ENCODE peak calls at places on chromosomes 2 and 18, in ten cellular contexts. U is brain microvascular endothelial cell; I is tibial artery; R is glutamatergic neuron; C is pancreas; F is activated CD8-positive, alpha-beta T cell treated with anti-CD3 and anti-CD28 coated beads for 36 hours; Z is stomach; S is cardiac muscle cell; A is tibial nerve; N is BJ. H is an unnamed sample.

GRCh38 chr18:61600422-61600821 is 267.2 kb downstream of the CDH20 start:
- DNase-seq in U (no peak), I (no peak), R (no peak), C (no peak), F (no peak), Z (no peak), S (no peak), A (no peak), N (no peak), H (no peak)

GRCh38 chr2:9030882-9031645 is 27.6 kb upstream of the MBOAT2 start:
- DNase-seq in U (no peak), I (no peak), R (no peak), C (no peak), F (no peak), Z (no peak), S (no peak), A (no peak), N (no peak), H (no peak)

GRCh38 chr2:109083771-109084170 is 45.2 kb upstream of the SH3RF3 start:
- DNase-seq in U (no peak), I (no peak), R (no peak), C (no peak), F (no peak), Z (no peak), S (no peak), A (no peak), N (no peak), H (no peak)

GRCh38 chr18:78920436-78921138 is 59.0 kb upstream of the SALL3 start:
- DNase-seq in U (no peak), I (no peak), R (no peak), C (no peak), F (no peak), Z (no peak), S (no peak), A (no peak), N (no peak), H (no peak)

GRCh38 chr2:131104487-131105155 is 515 bp upstream of the PLEKHB2 start:
- DNase-seq in U (peak), I (peak), R (no peak), C (peak), F (peak), Z (peak), S (peak), A (peak), N (no peak), H (peak)

GRCh38 chr2:84989422-84989821 is 18.5 kb downstream of the KCMF1 start:
- DNase-seq in U (no peak), I (no peak), R (no peak), C (no peak), F (no peak), Z (no peak), S (no peak), A (no peak), N (no peak), H (no peak)

GRCh38 chr2:165161510-165161909 is 42.3 kb downstream of the SCN3A start:
- DNase-seq in U (peak), I (no peak), R (no peak), C (no peak), F (no peak), Z (no peak), S (no peak), A (no peak), N (peak), H (no peak)

GRCh38 chr2:204578928-204579598 is 33.8 kb downstream of the PARD3B start:
- DNase-seq in U (no peak), I (no peak), R (no peak), C (no peak), F (no peak), Z (no peak), S (no peak), A (no peak), N (no peak), H (no peak)

GRCh38 chr2:101152195-101153076 is 1.3 kb upstream of the TBC1D8 start:
- DNase-seq in U (no peak), I (peak), R (peak), C (peak), F (peak), Z (peak), S (peak), A (peak), N (peak), H (peak)

GRCh38 chr2:144890828-144891227 is 370.9 kb upstream of the ZEB2 start:
- DNase-seq in U (peak), I (no peak), R (no peak), C (no peak), F (no peak), Z (no peak), S (peak), A (no peak), N (no peak), H (peak)
- TF ChIP-seq CTCF in U (peak), I (no peak), R (peak), C (no peak), F (no peak), Z (no peak), S (peak), A (no peak), N (peak), H (peak)

DNA sequence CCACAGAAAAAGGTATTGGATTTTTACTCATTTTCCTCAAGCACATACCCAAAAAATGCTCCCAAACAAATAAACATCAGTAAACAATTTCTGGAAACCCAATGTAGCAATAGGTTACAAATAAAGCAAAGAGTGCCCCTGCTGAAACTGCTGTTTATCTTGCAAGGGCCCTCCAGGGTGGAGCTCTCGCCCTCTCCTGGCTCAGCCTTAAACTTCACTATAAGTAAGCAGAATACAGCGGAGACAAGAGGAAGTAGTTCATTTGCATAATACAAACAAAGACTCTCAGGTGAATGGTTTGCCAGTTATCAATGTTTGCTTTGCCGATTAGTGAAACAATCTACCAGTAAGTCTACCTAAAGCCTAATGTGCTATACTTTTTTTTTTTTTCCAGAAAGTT is 437.6 kb downstream of the DLGAP1 start:
- DNase-seq in U (no peak), I (no peak), R (no peak), C (no peak), F (peak), Z (no peak), S (peak), A (no peak), N (no peak), H (no peak)
- TF ChIP-seq CTCF in U (peak), I (no peak), R (no peak), C (no peak), F (no peak), Z (no peak), S (no peak), A (no peak), N (peak), H (peak)

GRCh38 chr2:73175663-73176204 is 26.6 kb upstream of the NOTO start:
- DNase-seq in U (peak), I (peak), R (peak), C (peak), F (peak), Z (peak), S (peak), A (peak), N (no peak), H (peak)
- TF ChIP-seq CTCF in U (no peak), I (no peak), R (no peak), C (no peak), F (no peak), Z (no peak), S (no peak), A (no peak), N (no peak), H (no peak)

DNA sequence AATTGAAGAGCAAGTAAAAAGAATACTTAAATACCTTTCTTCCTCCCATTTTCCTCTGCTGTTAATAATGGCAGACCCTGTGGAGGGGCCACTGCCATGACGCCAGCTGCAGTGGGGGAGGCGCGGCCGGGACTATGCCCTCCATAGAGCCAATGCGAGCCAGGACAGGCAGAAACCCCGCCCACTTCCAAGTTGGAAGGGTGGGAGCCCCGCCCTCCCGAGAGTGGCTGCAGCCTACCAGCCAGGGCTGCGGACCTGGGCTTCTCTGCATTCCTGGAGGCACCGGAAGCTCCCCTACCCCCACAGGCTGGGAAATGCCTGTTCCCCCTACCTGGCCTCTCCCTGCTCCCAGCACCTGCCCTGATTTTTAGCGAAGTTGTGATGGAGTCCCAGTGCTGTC is 439.4 kb upstream of the CDH19 start:
- DNase-seq in U (no peak), I (no peak), R (no peak), C (no peak), F (no peak), Z (no peak), S (no peak), A (no peak), N (no peak), H (no peak)
- TF ChIP-seq CTCF in U (no peak), I (no peak), R (no peak), C (no peak), F (no peak), Z (no peak), S (no peak), A (no peak), N (no peak), H (no peak)

DNA sequence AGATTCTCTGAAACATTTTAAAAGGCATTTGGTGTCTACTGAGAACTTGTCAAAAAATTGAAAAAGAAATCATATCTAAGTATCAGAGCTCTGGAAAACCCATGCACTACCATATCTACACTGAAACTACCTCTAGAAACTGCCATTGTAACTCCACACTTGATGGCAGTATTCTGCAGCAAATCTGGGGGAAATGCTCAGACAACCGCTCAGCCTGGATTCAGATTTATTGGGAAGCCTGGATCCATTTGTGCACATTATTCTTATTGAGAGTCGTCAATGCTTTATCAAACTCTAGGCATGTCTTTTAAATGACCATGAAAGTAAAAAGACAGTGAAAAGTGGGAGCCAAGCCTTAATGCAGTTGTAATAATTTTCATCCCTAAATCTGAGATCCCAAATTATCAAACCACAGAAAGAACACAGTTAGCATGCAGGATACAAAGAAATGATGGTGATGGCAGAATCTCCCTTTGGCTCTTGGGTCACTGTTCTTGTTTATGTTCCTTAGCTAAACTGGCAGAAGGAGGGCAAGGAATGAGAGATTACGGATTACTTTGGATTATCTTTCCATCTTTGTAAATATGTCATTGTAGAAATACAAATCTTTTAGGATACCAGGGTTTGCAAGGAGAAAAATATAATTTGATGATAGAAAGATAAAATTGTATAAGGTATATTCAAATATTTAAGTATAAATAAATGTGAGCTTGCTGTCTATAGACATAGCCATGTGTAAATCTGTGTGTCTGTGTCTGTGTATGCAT is 512.1 kb upstream of the SYT4 start:
- DNase-seq in U (peak), I (no peak), R (no peak), C (no peak), F (no peak), Z (no peak), S (peak), A (peak), N (no peak), H (no peak)
- TF ChIP-seq CTCF in U (peak), I (no peak), R (no peak), C (no peak), F (no peak), Z (no peak), S (peak), A (no peak), N (peak), H (no peak)

GRCh38 chr2:106868199-106868598 is 17.8 kb downstream of the ST6GAL2 start:
- DNase-seq in U (no peak), I (no peak), R (no peak), C (no peak), F (no peak), Z (no peak), S (peak), A (no peak), N (no peak), H (no peak)
- TF ChIP-seq CTCF in U (peak), I (peak), R (peak), C (no peak), F (no peak), Z (no peak), S (no peak), A (no peak), N (no peak), H (peak)